ENCODE peak calls at places on chromosomes 13 and 19, in eight cellular contexts. M, W, I, K, J, L, R and N are unnamed samples. For H3K36me3, the result is how much of the 10 kb centered on the place peaks cover.

GRCh38 chr19:35501684-35502083 is 11.4 kb upstream of the KRTDAP start:
- DNase-seq in J (no peak), R (no peak), W (no peak), L (peak), I (no peak), K (no peak), M (no peak), N (no peak)

GRCh38 chr13:28037399-28037798 is 48.9 kb upstream of the URAD start:
- DNase-seq in K (no peak), R (no peak), W (peak), L (no peak), I (no peak), M (no peak), J (no peak), N (no peak)

GRCh38 chr19:789473-790052 is 7.7 kb upstream of the PTBP1 start:
- DNase-seq in M (no peak), L (no peak), I (peak), R (peak), K (peak), W (no peak), J (no peak), N (peak)

GRCh38 chr13:82412749-82413148 is 1469.5 kb downstream of the SLITRK1 start:
- DNase-seq in R (no peak), J (no peak), K (no peak), M (no peak), I (no peak), W (no peak), L (no peak), N (no peak)

GRCh38 chr19:17486545-17486944 is 16.2 kb downstream of the SLC27A1 start:
- DNase-seq in W (no peak), L (no peak), R (no peak), M (no peak), J (no peak), K (no peak), I (no peak), N (no peak)

GRCh38 chr13:85236431-85236830 is 562.8 kb downstream of the SLITRK6 start:
- DNase-seq in J (no peak), R (no peak), L (peak), M (no peak), K (no peak), I (no peak), W (peak), N (no peak)

GRCh38 chr13:86572115-86572514 is 772.9 kb upstream of the SLITRK6 start:
- DNase-seq in W (peak), L (peak), J (no peak), R (no peak), I (no peak), M (no peak), K (no peak), N (no peak)

GRCh38 chr13:75417006-75417384 is 65.0 kb downstream of the TBC1D4 start:
- DNase-seq in I (no peak), J (no peak), K (no peak), R (no peak), M (no peak), W (no peak), L (no peak), N (no peak)

GRCh38 chr13:110499621-110500281 is 61.8 kb downstream of the RAB20 start:
- DNase-seq in J (no peak), M (no peak), I (no peak), W (peak), L (no peak), R (no peak), K (no peak), N (peak)

GRCh38 chr19:8731428-8732169 is 10.2 kb downstream of the OR2Z1 start:
- DNase-seq in J (no peak), I (no peak), L (no peak), K (peak), M (no peak), W (no peak), R (peak), N (no peak)

GRCh38 chr13:66492479-66492878 is 737.7 kb downstream of the PCDH9 start:
- DNase-seq in L (no peak), J (no peak), W (no peak), M (peak), R (peak), K (peak), I (no peak), N (peak)

GRCh38 chr13:84497613-84498012 is 615.3 kb upstream of the SLITRK1 start:
- DNase-seq in M (no peak), W (no peak), I (no peak), L (no peak), J (no peak), K (no peak), R (no peak), N (no peak)

GRCh38 chr13:37014609-37015008 is 14.0 kb downstream of the EXOSC8 start:
- DNase-seq in R (no peak), L (peak), K (no peak), J (no peak), I (no peak), W (peak), M (no peak), N (no peak)

GRCh38 chr19:17370026-17370587 is 7.0 kb downstream of the PLVAP start:
- DNase-seq in R (no peak), W (peak), M (no peak), J (no peak), K (no peak), L (peak), I (no peak), N (no peak)

GRCh38 chr13:114044486-114044885 is 70.6 kb upstream of the C13orf46 start:
- DNase-seq in M (no peak), L (peak), K (no peak), W (peak), R (no peak), J (no peak), I (no peak), N (no peak)

DNA sequence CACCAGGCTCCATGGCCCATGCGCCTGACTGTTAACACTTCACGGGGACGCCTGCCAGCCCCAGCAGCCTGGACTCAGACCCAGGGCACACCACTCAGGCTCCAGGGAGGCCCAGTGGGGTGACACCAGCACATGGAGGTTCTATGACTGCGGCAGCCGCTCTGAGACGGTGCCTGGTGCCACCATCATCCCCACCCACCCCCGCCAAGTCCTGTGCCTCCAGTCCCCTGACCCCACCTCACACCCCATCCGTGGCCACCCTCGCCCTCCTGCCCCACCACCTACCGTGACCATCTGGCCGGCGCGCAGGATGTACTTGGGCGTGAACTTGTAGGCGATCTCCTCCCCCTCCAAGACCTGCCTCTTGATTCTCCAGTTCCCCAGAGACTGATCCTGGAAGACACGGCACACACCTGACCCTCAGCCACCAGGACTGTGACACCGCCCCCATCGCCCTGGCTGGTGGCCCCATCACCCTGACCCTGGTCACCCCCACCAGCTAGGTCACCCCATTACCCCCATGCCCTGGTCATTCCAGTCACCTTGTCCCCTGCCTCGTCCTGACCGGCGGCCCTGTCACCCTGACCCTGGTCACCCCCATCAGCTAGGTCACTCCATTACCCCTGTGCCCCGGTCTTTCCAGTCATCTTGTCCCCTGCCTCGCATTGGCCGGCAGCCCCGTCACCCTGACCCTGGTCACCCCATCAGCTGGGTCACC is 4.9 kb upstream of the TIMM13 start:
- DNase-seq in I (no peak), R (no peak), J (no peak), M (no peak), K (no peak), L (no peak), W (no peak), N (no peak)
- H3K36me3 ChIP-seq in I (under half), R (under half), J (under half), M (under half), K (under half), L (under half), W (under half), N (half or more)

GRCh38 chr19:38844093-38844686 is 5.6 kb downstream of the HNRNPL start:
- DNase-seq in R (no peak), M (no peak), K (no peak), L (no peak), I (no peak), W (no peak), J (no peak), N (no peak)
- TF ChIP-seq CTCF in R (no peak), M (no peak), K (no peak), L (no peak), I (no peak), W (no peak), J (no peak), N (no peak)

GRCh38 chr19:42071247-42071646 is 1.2 kb upstream of the GRIK5 start:
- DNase-seq in R (no peak), J (no peak), M (no peak), W (no peak), L (no peak), I (no peak), K (no peak), N (no peak)

GRCh38 chr19:42067315-42067888 is 2.6 kb downstream of the GRIK5 start:
- DNase-seq in I (no peak), K (no peak), L (no peak), J (no peak), W (no peak), M (no peak), R (no peak), N (no peak)

GRCh38 chr19:42068361-42068755 is 1.6 kb downstream of the GRIK5 start:
- DNase-seq in W (no peak), K (no peak), I (no peak), L (no peak), M (no peak), R (no peak), J (no peak), N (no peak)

GRCh38 chr19:42069619-42070293 is at the start of gene GRIK5:
- DNase-seq in W (no peak), M (peak), L (no peak), J (peak), R (peak), I (no peak), K (peak), N (peak)

GRCh38 chr19:42068756-42069571 is 1.0 kb downstream of the GRIK5 start:
- DNase-seq in M (peak), L (no peak), J (no peak), R (peak), I (no peak), K (peak), W (no peak), N (no peak)
- H3K4me3 ChIP-seq in M (peak), L (peak), J (peak), R (peak), I (no peak), K (peak), W (no peak), N (no peak)

GRCh38 chr13:25429466-25429865 is 57.7 kb downstream of the ATP8A2 start:
- DNase-seq in M (no peak), I (no peak), R (no peak), W (no peak), J (no peak), L (no peak), K (no peak), N (no peak)
- H3K36me3 ChIP-seq in M (under half), I (under half), R (under half), W (under half), J (under half), L (under half), K (under half), N (under half)

GRCh38 chr19:12494260-12494860 is 9.7 kb upstream of the ZNF709 start:
- DNase-seq in R (no peak), K (no peak), L (no peak), W (no peak), I (no peak), M (no peak), J (no peak), N (no peak)

GRCh38 chr19:12497032-12497431 is 12.4 kb upstream of the ZNF709 start:
- DNase-seq in K (no peak), J (no peak), R (no peak), W (no peak), L (no peak), I (no peak), M (no peak), N (no peak)

GRCh38 chr19:12496480-12496879 is 11.9 kb upstream of the ZNF709 start:
- DNase-seq in R (no peak), I (no peak), L (no peak), J (no peak), K (no peak), W (no peak), M (no peak), N (no peak)

GRCh38 chr19:12495002-12495802 is 10.6 kb upstream of the ZNF709 start:
- DNase-seq in J (peak), L (peak), M (peak), I (peak), K (peak), R (peak), W (peak), N (peak)
- TF ChIP-seq CTCF in J (no peak), L (peak), M (peak), I (peak), K (peak), R (peak), W (peak), N (peak)

DNA sequence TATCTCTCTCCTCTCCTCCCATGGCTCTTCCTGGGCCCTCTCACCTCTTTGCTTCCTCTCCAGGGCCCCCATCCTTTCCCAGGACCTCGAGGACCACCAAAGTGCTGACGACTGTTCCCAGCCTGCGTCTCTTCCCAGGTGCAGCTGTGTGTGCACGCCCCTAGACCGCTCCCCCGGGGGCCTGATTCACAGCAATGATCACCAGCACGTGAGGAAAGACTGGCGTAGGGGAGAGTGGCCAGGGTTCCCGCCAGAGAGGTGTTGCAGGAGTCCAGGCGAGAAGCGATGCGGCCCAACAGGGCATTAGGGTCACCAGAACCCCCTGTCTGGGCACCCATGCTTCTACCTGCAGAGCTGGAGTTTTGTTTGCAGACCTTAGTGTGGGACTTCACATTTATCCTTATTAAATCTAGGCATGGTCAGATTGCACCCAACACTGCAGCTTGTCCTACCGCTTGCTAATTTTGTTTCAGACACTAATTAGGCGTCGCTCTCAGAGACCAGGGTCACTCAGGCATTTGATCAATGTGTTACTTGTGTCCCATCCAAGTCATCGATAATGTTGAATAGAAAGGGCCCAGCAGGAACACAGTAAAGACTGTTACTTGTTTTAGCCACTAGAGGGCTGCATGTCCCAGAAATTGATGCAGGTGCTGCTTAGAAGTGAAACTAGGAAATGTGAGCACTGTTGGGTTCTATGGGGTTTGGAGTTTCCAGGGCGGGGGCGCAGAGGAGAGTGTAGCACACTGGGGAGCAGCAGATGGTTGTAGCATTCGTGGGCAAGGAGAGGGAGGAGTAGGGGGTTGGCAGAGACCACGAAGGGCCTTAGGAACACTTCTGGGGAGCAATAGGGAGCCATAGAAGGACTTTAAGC is 53.2 kb downstream of the CDADC1 start:
- DNase-seq in J (peak), W (peak), K (peak), M (peak), I (peak), R (peak), L (peak), N (peak)
- H3K4me3 ChIP-seq in J (peak), W (no peak), K (no peak), M (no peak), I (no peak), R (no peak), L (no peak), N (peak)

DNA sequence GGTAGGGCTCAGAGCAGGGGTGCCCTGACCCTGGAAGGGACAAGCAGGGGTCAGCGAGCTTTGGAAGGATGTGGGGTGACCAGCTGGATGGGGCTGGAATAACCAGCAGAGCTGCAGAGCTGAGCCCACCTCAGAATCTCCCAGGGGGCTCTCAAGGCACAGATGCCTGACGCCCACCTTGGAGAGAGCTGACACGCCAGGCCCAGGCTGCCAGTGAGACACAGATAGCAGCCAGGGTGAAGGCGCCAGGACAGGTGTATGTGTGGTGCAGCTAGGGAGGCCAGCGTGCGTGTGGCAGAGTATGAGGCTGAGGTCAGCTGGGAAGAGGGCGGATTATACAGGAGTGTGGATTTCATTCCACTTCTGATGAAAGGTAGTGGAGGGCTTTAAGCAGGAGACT is 8.9 kb downstream of the AP1M1 start:
- DNase-seq in R (no peak), L (no peak), K (no peak), I (no peak), J (no peak), W (no peak), M (peak), N (no peak)
- H3K36me3 ChIP-seq in R (under half), L (under half), K (under half), I (half or more), J (half or more), W (half or more), M (half or more), N (half or more)

DNA sequence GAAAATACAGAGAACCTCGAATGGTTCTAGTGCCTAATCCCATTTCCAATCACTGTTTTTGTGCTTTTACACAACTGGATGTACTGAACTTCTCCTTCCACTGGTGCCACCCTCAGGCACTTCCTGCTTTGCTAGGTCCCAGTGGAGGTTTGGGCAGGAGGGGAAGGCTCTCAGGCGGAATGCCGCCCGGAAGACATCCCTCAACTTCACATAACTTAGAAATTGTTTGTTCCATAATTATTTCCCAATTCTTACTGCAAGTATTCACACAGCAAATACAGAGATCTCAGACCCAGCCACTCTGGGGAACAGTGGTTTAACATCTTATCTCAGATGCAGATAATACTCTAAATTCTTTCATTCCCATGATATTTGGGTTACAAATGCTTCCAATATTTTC is 195.7 kb upstream of the IPO5 start:
- DNase-seq in W (no peak), L (peak), R (no peak), M (no peak), I (no peak), K (no peak), J (peak), N (no peak)
- TF ChIP-seq CTCF in W (no peak), L (no peak), R (no peak), M (no peak), I (no peak), K (no peak), J (no peak), N (no peak)

GRCh38 chr19:49425922-49426592 is 869 bp downstream of the GFY start:
- DNase-seq in L (no peak), W (no peak), R (peak), J (no peak), I (no peak), M (no peak), K (peak), N (peak)
- H3K4me3 ChIP-seq in L (no peak), W (no peak), R (peak), J (no peak), I (no peak), M (no peak), K (peak), N (no peak)